ENCODE peak calls at places on chromosomes 11 and 22, in five cellular contexts. T is BE2C, R is trophoblast cell, S is psoas muscle, P is tibial artery. J is an unnamed sample.
A peak's percentile ranks its signal among the peaks of the same experiment; 100 is the strongest.

GRCh38 chr22:45473626-45474237 is 29.0 kb upstream of the FBLN1 start:
- DNase-seq in T (no peak), P (peak; percentile 65), R (no peak), S (no peak), J (no peak)

GRCh38 chr11:124935548-124936514 is at the start of gene HEPACAM:
- DNase-seq in T (no peak), R (no peak), P (no peak), S (no peak), J (no peak)

GRCh38 chr22:26339755-26340154 is 89.3 kb upstream of the ASPHD2 start:
- DNase-seq in P (no peak), R (no peak), S (no peak), T (no peak), J (no peak)

GRCh38 chr11:95512177-95512576 is 277.4 kb downstream of the FAM76B start:
- DNase-seq in P (peak; percentile 80), S (peak; percentile 27), R (no peak), T (no peak), J (no peak)

GRCh38 chr11:133993921-133994320 is 37.2 kb upstream of the IGSF9B start:
- DNase-seq in S (no peak), R (no peak), T (no peak), P (no peak), J (no peak)

GRCh38 chr22:49583341-49583740 is 244.3 kb downstream of the BRD1 start:
- DNase-seq in P (peak; percentile 35), S (no peak), R (no peak), T (no peak), J (no peak)

GRCh38 chr22:45962756-45963155 is 14.2 kb downstream of the WNT7B start:
- DNase-seq in S (no peak), T (no peak), P (no peak), R (no peak), J (no peak)

GRCh38 chr22:35893698-35894097 is 134.9 kb downstream of the RBFOX2 start:
- DNase-seq in S (no peak), T (no peak), P (no peak), R (no peak), J (no peak)

GRCh38 chr11:43547900-43548381 is 132.6 kb upstream of the HSD17B12 start:
- DNase-seq in P (no peak), S (peak; percentile 23), R (no peak), T (no peak), J (no peak)

GRCh38 chr11:33630936-33631748 is 69.5 kb downstream of the C11orf91 start:
- DNase-seq in P (no peak), T (no peak), S (no peak), R (no peak), J (no peak)

GRCh38 chr22:22933807-22934542 is 46.4 kb downstream of the IGLL5 start:
- DNase-seq in S (peak; percentile 3), P (no peak), R (no peak), T (no peak), J (no peak)

GRCh38 chr11:12489246-12489772 is 111.9 kb downstream of the PARVA start:
- DNase-seq in T (no peak), S (no peak), R (no peak), P (no peak), J (no peak)

GRCh38 chr11:73972620-73973449 is 9.8 kb downstream of the UCP2 start:
- DNase-seq in T (no peak), S (no peak), P (no peak), R (no peak), J (peak; percentile 20)

GRCh38 chr11:120840661-120841060 is 183.2 kb upstream of the TBCEL start:
- DNase-seq in P (no peak), T (no peak), S (no peak), R (no peak), J (no peak)

GRCh38 chr11:118180300-118180703 is 3.9 kb upstream of the SCN2B start:
- DNase-seq in R (no peak), T (peak; percentile 75), S (peak; percentile 66), P (peak; percentile 61), J (no peak)

GRCh38 chr11:4576880-4577279 is 4.7 kb upstream of the OR52I2 start:
- DNase-seq in R (no peak), S (no peak), P (no peak), T (no peak), J (no peak)

GRCh38 chr11:18789942-18790341 is 1.7 kb downstream of the PTPN5 start:
- DNase-seq in T (no peak), S (no peak), R (no peak), P (peak; percentile 41), J (no peak)

GRCh38 chr11:6745018-6745417 is 26.8 kb downstream of the OR2AG2 start:
- DNase-seq in P (no peak), T (no peak), S (no peak), R (no peak), J (no peak)

GRCh38 chr11:37353192-37353591 is 755.2 kb upstream of the RAG2 start:
- DNase-seq in T (no peak), R (no peak), S (no peak), P (no peak), J (no peak)

DNA sequence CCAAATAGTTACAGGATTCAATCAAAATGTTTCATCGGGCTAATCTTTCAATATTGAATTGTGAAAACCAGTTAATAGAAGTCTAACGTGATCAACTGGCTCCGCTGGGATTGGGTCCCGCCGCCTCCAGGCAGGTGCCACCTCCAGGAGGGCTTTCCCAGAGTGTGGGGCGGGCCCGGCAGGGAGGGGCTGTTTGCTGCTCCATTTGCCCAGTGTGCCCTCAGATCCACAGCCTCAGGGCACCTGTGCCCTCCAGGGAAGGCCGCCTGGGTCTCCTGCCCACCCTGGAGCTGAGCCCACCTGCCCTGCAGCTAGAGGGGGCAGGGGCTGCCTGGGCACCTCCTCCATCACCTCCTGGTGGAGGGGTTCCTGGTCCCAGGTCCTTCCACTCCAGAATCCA is 17.9 kb downstream of the BRSK2 start:
- DNase-seq in P (no peak), T (no peak), S (no peak), R (no peak), J (no peak)
- H3K4me3 ChIP-seq in P (no peak overlapping the region), T (no peak overlapping the region), S (no peak overlapping the region), R (no peak overlapping the region), J (no peak overlapping the region)

GRCh38 chr11:114068327-114068726 is 8.8 kb downstream of the ZBTB16 start:
- DNase-seq in P (no peak), R (no peak), S (no peak), T (no peak), J (no peak)
- H3K4me1 ChIP-seq in P (peaks cover 79% of the 10 kb centered on the region), R (no peaks in the 10 kb centered on the region), S (peaks cover 87% of the 10 kb centered on the region), T (no peaks in the 10 kb centered on the region), J (peaks cover 9% of the 10 kb centered on the region)

GRCh38 chr11:833114-833791 is 501 bp downstream of the CD151 start:
- DNase-seq in T (peak; percentile 47), S (peak; percentile 68), R (no peak), P (no peak), J (peak; percentile 73)
- H3K4me3 ChIP-seq in T (peak overlapping the region; percentile 58), S (peak overlapping the region; percentile 92), R (peak overlapping the region; percentile 80), P (peak overlapping the region; percentile 74), J (peak overlapping the region; percentile 46)

DNA sequence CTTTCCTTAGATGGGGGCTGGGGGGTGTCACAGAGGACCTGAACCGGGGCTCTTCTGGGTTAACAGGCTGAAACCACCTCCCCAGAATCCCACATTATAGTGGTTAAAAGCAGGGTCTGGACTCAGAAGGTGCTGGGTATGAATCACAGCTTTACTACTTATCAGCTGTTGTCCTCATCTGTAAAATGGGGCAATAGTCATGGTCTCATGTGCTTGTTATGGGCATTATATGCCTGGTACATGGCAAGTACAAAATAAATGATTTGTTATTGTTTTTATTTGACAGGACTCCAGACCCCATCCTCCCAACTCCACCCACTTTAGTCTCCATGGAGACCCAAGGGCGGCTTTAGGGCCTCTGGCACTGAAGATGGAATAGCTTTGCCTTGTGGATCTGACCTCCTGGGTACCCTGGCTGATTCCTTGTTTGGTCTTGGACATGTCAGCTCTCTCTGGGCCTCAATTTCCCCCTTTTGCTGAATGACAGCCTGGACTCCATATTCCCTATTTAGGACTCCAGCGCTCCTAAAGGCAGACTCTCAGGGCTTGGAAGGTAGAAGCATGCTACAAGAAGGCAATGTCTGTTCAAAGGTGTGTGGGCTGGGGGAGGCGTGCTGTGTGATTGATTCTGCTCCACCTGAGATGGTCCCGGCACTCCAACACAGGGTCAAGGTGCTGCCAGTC is 812 bp upstream of the SMTN start:
- DNase-seq in T (no peak), S (no peak), P (no peak), R (no peak), J (no peak)
- H3K4me1 ChIP-seq in T (no peaks in the 10 kb centered on the region), S (peaks cover 27% of the 10 kb centered on the region), P (peaks cover 46% of the 10 kb centered on the region), R (peaks cover 29% of the 10 kb centered on the region), J (peaks cover 46% of the 10 kb centered on the region)

J was measured in mucosa of descending colon.